ENCODE peak calls at places on chromosomes 7 and 10, in six cellular contexts. One of them, this sample, is unnamed.

GRCh38 chr10:48708144-48708543 is 23.5 kb downstream of the WDFY4 start:
- DNase-seq in HFF-Myc: no peak
- DNase-seq in fibroblast of pulmonary artery: peak; percentile 9
- DNase-seq in choroid plexus epithelial cell: peak; percentile 46
- DNase-seq in neural progenitor cell: no peak
- DNase-seq in WERI-Rb-1: no peak
- DNase-seq in this sample: no peak

GRCh38 chr7:3461923-3462322 is 160.9 kb downstream of the SDK1 start:
- DNase-seq in HFF-Myc: no peak
- DNase-seq in fibroblast of pulmonary artery: no peak
- DNase-seq in choroid plexus epithelial cell: no peak
- DNase-seq in neural progenitor cell: no peak
- DNase-seq in WERI-Rb-1: no peak
- DNase-seq in this sample: no peak

GRCh38 chr10:42609872-42610271 is 28.5 kb downstream of the ZNF33B start:
- DNase-seq in HFF-Myc: no peak
- DNase-seq in fibroblast of pulmonary artery: no peak
- DNase-seq in choroid plexus epithelial cell: no peak
- DNase-seq in neural progenitor cell: no peak
- DNase-seq in WERI-Rb-1: no peak
- DNase-seq in this sample: no peak

GRCh38 chr10:101450277-101451080 is 96.5 kb downstream of the BTRC start:
- DNase-seq in HFF-Myc: no peak
- DNase-seq in fibroblast of pulmonary artery: no peak
- DNase-seq in choroid plexus epithelial cell: no peak
- DNase-seq in neural progenitor cell: no peak
- DNase-seq in WERI-Rb-1: no peak
- DNase-seq in this sample: no peak

GRCh38 chr10:124172241-124172661 is 78.9 kb upstream of the CHST15 start:
- DNase-seq in HFF-Myc: no peak
- DNase-seq in fibroblast of pulmonary artery: no peak
- DNase-seq in choroid plexus epithelial cell: no peak
- DNase-seq in neural progenitor cell: no peak
- DNase-seq in WERI-Rb-1: no peak
- DNase-seq in this sample: no peak

GRCh38 chr7:129644634-129645230 is 33.2 kb downstream of the NRF1 start:
- DNase-seq in HFF-Myc: no peak
- DNase-seq in fibroblast of pulmonary artery: peak; percentile 79
- DNase-seq in choroid plexus epithelial cell: peak; percentile 78
- DNase-seq in neural progenitor cell: peak; percentile 15
- DNase-seq in WERI-Rb-1: no peak
- DNase-seq in this sample: no peak

GRCh38 chr10:23514321-23514720 is 75.4 kb downstream of the OTUD1 start:
- DNase-seq in HFF-Myc: no peak
- DNase-seq in fibroblast of pulmonary artery: no peak
- DNase-seq in choroid plexus epithelial cell: no peak
- DNase-seq in neural progenitor cell: no peak
- DNase-seq in WERI-Rb-1: no peak
- DNase-seq in this sample: no peak

GRCh38 chr10:46308666-46309450 is 22.1 kb downstream of the ANTXRL start:
- DNase-seq in HFF-Myc: no peak
- DNase-seq in fibroblast of pulmonary artery: no peak
- DNase-seq in choroid plexus epithelial cell: no peak
- DNase-seq in neural progenitor cell: no peak
- DNase-seq in WERI-Rb-1: no peak
- DNase-seq in this sample: no peak

GRCh38 chr7:2530076-2530967 is 10.7 kb downstream of the LFNG start:
- DNase-seq in HFF-Myc: no peak
- DNase-seq in fibroblast of pulmonary artery: no peak
- DNase-seq in choroid plexus epithelial cell: no peak
- DNase-seq in neural progenitor cell: peak; percentile 11
- DNase-seq in WERI-Rb-1: no peak
- DNase-seq in this sample: no peak

GRCh38 chr10:68434657-68435056 is 27.6 kb upstream of the RUFY2 start:
- DNase-seq in HFF-Myc: peak; percentile 4
- DNase-seq in fibroblast of pulmonary artery: no peak
- DNase-seq in choroid plexus epithelial cell: no peak
- DNase-seq in neural progenitor cell: no peak
- DNase-seq in WERI-Rb-1: no peak
- DNase-seq in this sample: no peak

GRCh38 chr10:71692598-71693307 is 26.8 kb downstream of the C10orf105 start:
- DNase-seq in HFF-Myc: no peak
- DNase-seq in fibroblast of pulmonary artery: no peak
- DNase-seq in choroid plexus epithelial cell: no peak
- DNase-seq in neural progenitor cell: no peak
- DNase-seq in WERI-Rb-1: no peak
- DNase-seq in this sample: no peak

DNA sequence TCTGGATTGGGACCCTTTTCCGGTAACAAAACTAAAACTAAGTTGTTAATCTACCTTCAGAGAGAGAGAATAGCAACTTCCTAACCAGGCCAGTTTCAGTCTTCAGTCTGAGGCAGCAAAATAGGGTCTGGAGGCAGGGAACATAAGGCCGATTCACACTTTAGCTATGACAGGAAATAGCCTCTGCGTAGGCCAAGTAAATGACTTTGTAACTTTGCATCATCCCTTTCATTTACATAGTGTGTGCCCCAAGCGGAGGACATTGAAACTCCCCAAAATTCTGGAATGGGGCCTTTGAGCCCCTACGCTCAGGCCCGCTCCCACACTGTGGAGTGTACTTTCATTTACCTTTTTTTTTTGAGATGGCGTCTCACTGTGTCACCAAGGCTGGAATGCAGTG is 1.7 kb upstream of the UPP1 start:
- DNase-seq in HFF-Myc: no peak
- DNase-seq in fibroblast of pulmonary artery: peak; percentile 81
- DNase-seq in choroid plexus epithelial cell: peak; percentile 77
- DNase-seq in neural progenitor cell: no peak
- DNase-seq in WERI-Rb-1: no peak
- DNase-seq in this sample: peak; percentile 64
- TF ChIP-seq CTCF in HFF-Myc: no peak
- TF ChIP-seq CTCF in fibroblast of pulmonary artery: peak; percentile 13
- TF ChIP-seq CTCF in choroid plexus epithelial cell: no peak
- TF ChIP-seq CTCF in neural progenitor cell: no peak
- TF ChIP-seq CTCF in WERI-Rb-1: no peak
- TF ChIP-seq CTCF in this sample: no peak

DNA sequence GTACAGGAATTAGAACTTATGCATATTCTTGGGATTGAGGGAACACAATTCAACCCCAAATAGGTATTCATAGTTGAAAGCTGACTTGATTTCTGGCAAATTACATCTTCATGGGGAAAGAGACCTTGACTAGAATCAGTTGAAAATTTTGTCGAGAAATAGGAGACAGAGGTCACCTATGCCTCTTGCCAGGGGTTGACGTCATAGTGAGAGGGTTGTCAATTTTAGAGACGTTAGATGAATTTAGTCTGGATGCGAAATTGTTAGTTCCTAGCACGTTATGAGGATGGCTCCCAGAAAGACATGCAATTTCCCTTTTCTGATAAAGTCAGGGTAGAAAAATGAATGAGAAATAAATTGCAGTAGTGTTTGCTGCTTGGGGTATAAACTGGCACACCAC is 59.3 kb downstream of the SEC61G start:
- DNase-seq in HFF-Myc: no peak
- DNase-seq in fibroblast of pulmonary artery: no peak
- DNase-seq in choroid plexus epithelial cell: no peak
- DNase-seq in neural progenitor cell: no peak
- DNase-seq in WERI-Rb-1: no peak
- DNase-seq in this sample: no peak
- H3K4me3 ChIP-seq in HFF-Myc: no peak overlapping the region
- H3K4me3 ChIP-seq in fibroblast of pulmonary artery: no peak overlapping the region
- H3K4me3 ChIP-seq in choroid plexus epithelial cell: no peak overlapping the region
- H3K4me3 ChIP-seq in neural progenitor cell: no peak overlapping the region
- H3K4me3 ChIP-seq in WERI-Rb-1: no peak overlapping the region
- H3K4me3 ChIP-seq in this sample: no peak overlapping the region

DNA sequence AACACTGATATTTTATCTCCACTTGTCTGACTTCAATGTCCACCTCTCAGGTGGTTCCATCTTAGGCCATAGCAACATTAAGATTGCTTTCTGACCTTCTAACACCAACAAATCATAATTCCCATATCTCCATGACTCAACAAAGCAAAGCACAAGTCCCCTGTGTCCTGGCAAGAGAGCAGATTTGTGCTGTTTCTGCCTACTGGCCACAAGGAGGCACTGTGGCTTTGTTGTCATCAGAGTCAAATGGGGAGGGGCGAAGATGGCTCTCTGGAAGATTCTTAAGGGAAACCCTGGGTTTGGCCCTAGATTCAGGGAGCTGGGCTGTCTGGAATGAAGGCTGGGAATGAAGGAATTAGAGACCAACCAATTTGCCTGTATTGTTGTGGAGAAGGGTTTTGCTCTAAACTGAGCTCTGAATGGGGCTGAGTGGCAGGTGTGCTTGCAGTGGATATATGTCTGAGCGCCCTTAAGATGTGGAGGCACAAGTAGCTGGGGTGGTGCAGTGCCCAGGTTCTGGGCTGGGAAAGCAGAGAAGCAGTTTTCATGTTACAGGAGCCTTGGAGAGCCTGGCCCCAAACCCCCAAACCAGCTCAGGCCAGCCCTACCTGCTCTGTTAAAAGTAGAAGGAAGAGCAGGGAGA is 154.8 kb upstream of the PRSS58 start:
- DNase-seq in HFF-Myc: peak; percentile 32
- DNase-seq in fibroblast of pulmonary artery: peak; percentile 61
- DNase-seq in choroid plexus epithelial cell: peak; percentile 85
- DNase-seq in neural progenitor cell: peak; percentile 74
- DNase-seq in WERI-Rb-1: peak; percentile 45
- DNase-seq in this sample: peak; percentile 29
- TF ChIP-seq CTCF in HFF-Myc: peak; percentile 82
- TF ChIP-seq CTCF in fibroblast of pulmonary artery: peak; percentile 75
- TF ChIP-seq CTCF in choroid plexus epithelial cell: peak; percentile 93
- TF ChIP-seq CTCF in neural progenitor cell: peak; percentile 81
- TF ChIP-seq CTCF in WERI-Rb-1: peak; percentile 79
- TF ChIP-seq CTCF in this sample: peak; percentile 93

GRCh38 chr10:21972584-21972983 is 30.9 kb downstream of the DNAJC1 start:
- DNase-seq in HFF-Myc: no peak
- DNase-seq in fibroblast of pulmonary artery: no peak
- DNase-seq in choroid plexus epithelial cell: no peak
- DNase-seq in neural progenitor cell: no peak
- DNase-seq in WERI-Rb-1: no peak
- DNase-seq in this sample: no peak
- H3K4me3 ChIP-seq in HFF-Myc: no peak overlapping the region
- H3K4me3 ChIP-seq in fibroblast of pulmonary artery: no peak overlapping the region
- H3K4me3 ChIP-seq in choroid plexus epithelial cell: no peak overlapping the region
- H3K4me3 ChIP-seq in neural progenitor cell: no peak overlapping the region
- H3K4me3 ChIP-seq in WERI-Rb-1: no peak overlapping the region
- H3K4me3 ChIP-seq in this sample: no peak overlapping the region